ENCODE peak calls at places on chromosomes 2 and 18, in five cellular contexts. H, P, M, R and G are unnamed samples.

GRCh38 chr18:457120-457519 is 43.4 kb downstream of the COLEC12 start:
- DNase-seq in H (no peak), P (no peak), M (no peak), R (peak), G (no peak)

GRCh38 chr2:42138163-42139016 is 30.8 kb upstream of the EML4 start:
- DNase-seq in H (no peak), P (no peak), M (no peak), R (peak), G (no peak)

GRCh38 chr18:8469793-8470192 is 139.4 kb upstream of the RAB12 start:
- DNase-seq in H (no peak), P (no peak), M (no peak), R (peak), G (no peak)

GRCh38 chr2:137117385-137117784 is 352.0 kb downstream of the THSD7B start:
- DNase-seq in H (no peak), P (no peak), M (no peak), R (peak), G (no peak)

GRCh38 chr2:9178905-9179571 is 27.6 kb upstream of the ASAP2 start:
- DNase-seq in H (peak), P (no peak), M (no peak), R (peak), G (no peak)

GRCh38 chr18:5196253-5197031 is 615 bp downstream of the AKAIN1 start:
- DNase-seq in H (no peak), P (no peak), M (no peak), R (no peak), G (no peak)

GRCh38 chr18:11034816-11035215 is 114.6 kb downstream of the PIEZO2 start:
- DNase-seq in H (peak), P (no peak), M (no peak), R (no peak), G (no peak)

GRCh38 chr2:169709970-169710369 is 15.7 kb downstream of the PHOSPHO2 start:
- DNase-seq in H (no peak), P (no peak), M (no peak), R (no peak), G (no peak)

GRCh38 chr18:63963610-63964256 is 6.1 kb upstream of the SERPINB8 start:
- DNase-seq in H (peak), P (no peak), M (no peak), R (peak), G (peak)

GRCh38 chr2:20567159-20567925 is 83.6 kb downstream of the HS1BP3 start:
- DNase-seq in H (no peak), P (no peak), M (no peak), R (no peak), G (no peak)

GRCh38 chr2:30677861-30678385 is 129.3 kb downstream of the CAPN13 start:
- DNase-seq in H (no peak), P (no peak), M (no peak), R (no peak), G (no peak)

GRCh38 chr2:30511122-30512083 is 64.4 kb downstream of the LCLAT1 start:
- DNase-seq in H (no peak), P (no peak), M (no peak), R (peak), G (no peak)

GRCh38 chr2:230723363-230723762 is 10.7 kb downstream of the CAB39 start:
- DNase-seq in H (no peak), P (no peak), M (no peak), R (no peak), G (peak)

DNA sequence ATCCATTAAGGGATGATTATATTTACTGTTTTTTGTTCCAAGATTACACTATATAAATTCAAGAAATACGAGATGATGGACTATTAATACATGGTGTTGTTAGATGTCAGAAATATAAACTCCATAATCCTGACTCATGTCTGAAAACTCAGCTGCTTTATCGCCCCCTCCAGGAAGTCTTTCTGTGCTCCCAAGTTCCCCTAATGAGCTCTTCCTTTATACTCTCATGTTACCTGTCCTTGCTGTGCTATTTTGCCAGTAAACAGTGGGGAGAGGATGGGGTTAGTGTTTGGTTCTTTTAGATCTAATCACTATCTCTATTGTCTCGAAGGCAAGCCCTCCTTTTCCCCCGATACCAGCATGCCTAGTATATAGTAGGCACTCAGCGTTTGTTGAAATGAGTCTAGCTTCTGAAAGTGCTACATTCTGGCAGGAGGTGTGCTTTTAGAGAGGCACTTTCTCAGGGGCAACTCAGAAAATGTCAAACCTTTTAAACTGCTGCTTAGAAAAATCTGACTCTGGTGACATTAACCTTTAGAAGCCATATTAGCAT is 21.4 kb upstream of the BARD1 start:
- DNase-seq in H (no peak), P (no peak), M (no peak), R (peak), G (peak)
- TF ChIP-seq CTCF in H (peak), P (peak), M (peak), R (peak), G (no peak)

DNA sequence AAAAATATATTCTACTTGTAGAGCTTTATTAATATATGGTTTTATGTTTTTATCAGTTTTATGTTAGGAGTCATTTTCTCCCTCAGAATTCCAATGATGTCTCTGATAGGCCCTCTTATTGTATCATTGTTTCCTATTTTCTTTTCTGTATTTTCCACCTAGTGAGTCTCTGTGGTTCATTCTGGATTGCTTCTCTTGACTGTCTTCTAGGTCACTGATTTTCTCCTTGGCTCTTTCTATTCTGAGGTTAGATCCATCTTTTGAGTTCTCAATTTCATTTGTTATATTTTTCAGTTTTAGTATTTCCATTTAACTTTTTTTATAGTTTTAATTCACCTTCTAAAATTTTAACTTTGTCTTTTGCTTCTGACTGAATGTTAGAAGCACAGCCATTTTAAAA is 37.6 kb downstream of the EIF5B start:
- DNase-seq in H (no peak), P (no peak), M (no peak), R (no peak), G (no peak)
- TF ChIP-seq CTCF in H (no peak), P (no peak), M (no peak), R (no peak), G (no peak)

GRCh38 chr2:201707142-201707541 is 8.7 kb upstream of the MPP4 start:
- DNase-seq in H (no peak), P (no peak), M (no peak), R (no peak), G (peak)

GRCh38 chr2:201709049-201709448 is 10.6 kb upstream of the MPP4 start:
- DNase-seq in H (no peak), P (no peak), M (no peak), R (no peak), G (no peak)

GRCh38 chr2:201704536-201704935 is 6.1 kb upstream of the MPP4 start:
- DNase-seq in H (no peak), P (no peak), M (no peak), R (no peak), G (no peak)

GRCh38 chr2:201709747-201710146 is 11.3 kb upstream of the MPP4 start:
- DNase-seq in H (no peak), P (no peak), M (no peak), R (no peak), G (no peak)

GRCh38 chr2:201707753-201708152 is 9.3 kb upstream of the MPP4 start:
- DNase-seq in H (no peak), P (no peak), M (no peak), R (peak), G (no peak)
- TF ChIP-seq CTCF in H (no peak), P (no peak), M (peak), R (peak), G (no peak)

GRCh38 chr18:51168031-51168742 is 29.3 kb downstream of the MEX3C start:
- DNase-seq in H (no peak), P (no peak), M (no peak), R (no peak), G (no peak)
- TF ChIP-seq CTCF in H (no peak), P (no peak), M (no peak), R (no peak), G (no peak)

DNA sequence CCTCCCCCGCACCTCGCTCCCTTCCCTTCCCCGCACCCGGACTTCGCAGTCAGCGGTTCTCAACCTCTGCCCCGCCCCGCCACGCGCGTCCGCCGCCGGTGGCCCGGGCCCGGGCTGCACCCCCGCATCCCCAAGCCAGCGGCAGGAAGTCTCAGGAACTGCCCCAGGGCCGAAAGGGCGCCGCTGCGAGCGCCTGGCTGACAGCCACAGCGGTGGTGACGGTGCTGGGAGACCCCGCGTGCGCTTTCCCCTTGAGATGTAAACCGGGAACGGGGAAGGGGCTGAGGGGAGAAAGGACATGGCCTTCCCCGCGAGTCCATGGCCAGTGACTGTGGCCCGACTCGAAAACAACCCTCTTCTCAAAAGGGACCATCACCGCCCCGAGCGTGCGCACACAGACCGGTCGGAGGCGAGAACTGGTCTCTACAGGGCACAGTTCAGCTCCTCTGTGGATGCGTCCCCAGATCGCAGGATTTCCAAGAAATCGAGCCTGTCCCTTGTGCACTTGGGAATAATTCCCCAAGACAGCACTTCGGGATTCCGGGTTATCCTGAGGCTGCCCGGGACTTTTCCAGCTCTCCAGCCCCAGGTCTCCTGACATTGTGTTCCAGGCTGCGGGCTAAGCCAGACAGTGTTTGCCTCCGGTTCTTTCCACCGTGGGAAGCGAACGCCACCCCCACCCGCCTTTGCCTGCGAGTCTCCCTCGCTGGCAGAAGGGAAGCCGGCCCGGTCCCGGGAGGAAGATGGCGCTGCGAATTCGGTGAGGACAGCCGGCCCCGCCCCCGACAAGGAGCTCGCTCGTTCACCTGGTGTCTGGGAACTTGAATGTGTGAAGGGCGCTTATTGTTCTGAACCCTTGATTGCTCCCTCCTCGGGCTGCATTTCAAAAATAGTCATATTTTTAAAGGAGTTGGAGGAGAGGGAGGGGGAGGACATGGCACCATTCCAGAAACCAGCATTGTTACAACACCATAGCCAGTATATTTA is 2.7 kb downstream of the LRATD1 start:
- DNase-seq in H (no peak), P (peak), M (peak), R (peak), G (no peak)
- TF ChIP-seq CTCF in H (no peak), P (no peak), M (no peak), R (peak), G (no peak)

GRCh38 chr2:184305105-184305504 is 293.2 kb upstream of the ZNF804A start:
- DNase-seq in H (no peak), P (no peak), M (no peak), R (no peak), G (no peak)
- TF ChIP-seq CTCF in H (no peak), P (no peak), M (no peak), R (no peak), G (no peak)

GRCh38 chr2:105179469-105180372 is 61.8 kb upstream of the GPR45 start:
- DNase-seq in H (peak), P (no peak), M (peak), R (peak), G (peak)
- TF ChIP-seq CTCF in H (peak), P (no peak), M (peak), R (peak), G (no peak)

DNA sequence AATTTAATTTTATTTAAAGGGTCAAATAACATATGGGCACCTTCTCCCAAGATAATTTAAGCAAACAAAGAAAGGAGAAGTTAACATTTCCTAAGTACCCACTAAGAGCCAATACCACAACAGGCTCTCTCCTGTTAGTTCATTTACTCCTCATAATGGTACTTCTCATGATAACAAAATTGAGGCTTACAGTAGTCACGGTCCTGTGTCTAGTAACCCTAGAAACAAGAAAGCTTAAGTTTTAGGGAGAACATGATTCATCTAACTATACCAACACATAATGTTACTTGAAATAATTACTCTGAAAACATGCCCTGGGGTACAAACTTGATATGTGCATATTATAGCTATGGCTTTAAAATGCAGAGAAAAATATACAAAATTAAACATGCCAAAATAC is 19.8 kb downstream of the IWS1 start:
- DNase-seq in H (no peak), P (no peak), M (no peak), R (no peak), G (no peak)
- TF ChIP-seq CTCF in H (no peak), P (no peak), M (no peak), R (no peak), G (no peak)

DNA sequence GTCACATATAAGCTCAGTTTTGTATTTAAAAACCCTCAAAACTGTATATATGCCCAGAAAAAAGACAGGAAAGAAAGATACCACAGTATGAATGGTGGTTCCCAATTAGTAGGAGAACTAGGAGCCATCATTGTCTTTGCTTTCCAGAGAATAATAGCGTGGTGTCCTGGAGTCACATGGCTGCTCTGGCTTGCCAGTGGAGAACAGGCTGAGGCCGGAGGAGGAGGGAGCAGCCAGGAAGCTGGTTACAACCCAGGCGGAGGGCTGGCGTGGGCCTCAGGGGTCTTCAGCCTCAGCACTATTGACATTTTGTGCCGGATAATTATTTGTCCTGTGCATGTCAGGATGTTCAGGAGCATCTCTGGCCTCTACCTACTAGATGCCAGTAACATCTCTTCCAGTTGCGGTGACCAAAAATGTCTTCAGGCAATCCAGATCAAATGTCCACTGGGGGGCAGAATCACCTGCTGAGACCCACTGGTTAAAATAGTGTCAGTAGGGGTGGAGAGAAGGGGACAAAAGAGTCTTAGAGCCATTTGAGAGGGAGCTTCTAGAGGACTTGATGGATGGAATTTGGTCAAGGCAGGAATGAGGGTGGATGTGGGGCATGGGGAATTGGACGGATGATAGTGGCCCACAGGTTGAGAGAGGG is 144.8 kb downstream of the AGAP1 start:
- DNase-seq in H (no peak), P (no peak), M (no peak), R (no peak), G (no peak)
- TF ChIP-seq CTCF in H (no peak), P (no peak), M (peak), R (peak), G (no peak)

DNA sequence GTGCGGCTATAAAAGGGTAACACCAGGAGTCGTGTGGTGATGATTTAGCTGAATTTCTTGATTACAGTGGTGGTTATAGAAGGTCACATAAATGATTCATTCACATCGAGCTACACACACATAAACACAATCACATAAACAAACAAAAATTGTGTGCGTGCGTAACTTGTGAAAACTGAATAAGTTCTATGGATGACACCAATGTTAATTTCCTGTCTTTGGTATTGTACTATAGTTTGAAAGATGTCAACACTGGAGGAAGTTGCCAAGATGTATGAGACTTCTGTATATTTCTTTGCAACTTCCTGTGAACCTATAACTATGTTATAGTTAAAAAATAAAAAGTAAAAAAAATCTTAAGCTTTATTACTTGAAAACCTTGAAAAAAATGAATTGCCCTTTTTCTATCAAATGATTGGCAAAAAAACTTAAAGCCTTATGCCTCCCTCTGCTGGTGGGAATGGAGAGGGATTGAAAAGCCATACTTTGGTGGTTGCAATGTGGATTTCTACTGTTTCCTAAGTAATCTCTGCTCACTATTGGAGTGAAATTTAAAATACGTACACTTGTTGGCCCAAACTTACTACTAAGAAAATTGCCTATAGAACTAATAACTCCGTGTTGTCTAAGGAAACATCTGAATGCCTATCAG is 227.7 kb downstream of the RPIA start:
- DNase-seq in H (peak), P (no peak), M (peak), R (peak), G (peak)
- TF ChIP-seq CTCF in H (peak), P (peak), M (peak), R (peak), G (peak)